ENCODE peak calls at places on chromosome 13, in ten cellular contexts. One of them, this sample, is unnamed.

GRCh38 chr13:57631607-57632275 is at the start of gene PCDH17:
- DNase-seq in left lung: peak
- DNase-seq in body of pancreas: peak
- DNase-seq in cardiac muscle cell: peak
- DNase-seq in left ventricle myocardium inferior: peak
- DNase-seq in adrenal gland: peak
- DNase-seq in vagina: no peak
- DNase-seq in breast epithelium: no peak
- DNase-seq in heart right ventricle: peak
- DNase-seq in IMR-90: no peak
- DNase-seq in this sample: no peak

GRCh38 chr13:63184693-63185092 is 1769.0 kb upstream of the PCDH20 start:
- DNase-seq in left lung: no peak
- DNase-seq in body of pancreas: no peak
- DNase-seq in cardiac muscle cell: peak
- DNase-seq in left ventricle myocardium inferior: no peak
- DNase-seq in adrenal gland: no peak
- DNase-seq in vagina: no peak
- DNase-seq in breast epithelium: no peak
- DNase-seq in heart right ventricle: no peak
- DNase-seq in IMR-90: peak
- DNase-seq in this sample: no peak

GRCh38 chr13:46655727-46656180 is 102.8 kb downstream of the LRCH1 start:
- DNase-seq in left lung: no peak
- DNase-seq in body of pancreas: no peak
- DNase-seq in cardiac muscle cell: peak
- DNase-seq in left ventricle myocardium inferior: no peak
- DNase-seq in adrenal gland: no peak
- DNase-seq in vagina: no peak
- DNase-seq in breast epithelium: peak
- DNase-seq in heart right ventricle: no peak
- DNase-seq in IMR-90: no peak
- DNase-seq in this sample: no peak

GRCh38 chr13:41562083-41562482 is 104.7 kb downstream of the RGCC start:
- DNase-seq in left lung: no peak
- DNase-seq in body of pancreas: no peak
- DNase-seq in cardiac muscle cell: peak
- DNase-seq in left ventricle myocardium inferior: peak
- DNase-seq in adrenal gland: peak
- DNase-seq in vagina: no peak
- DNase-seq in breast epithelium: peak
- DNase-seq in heart right ventricle: peak
- DNase-seq in IMR-90: peak
- DNase-seq in this sample: no peak

GRCh38 chr13:59691501-59692066 is 472.1 kb downstream of the DIAPH3 start:
- DNase-seq in left lung: no peak
- DNase-seq in body of pancreas: no peak
- DNase-seq in cardiac muscle cell: no peak
- DNase-seq in left ventricle myocardium inferior: no peak
- DNase-seq in adrenal gland: no peak
- DNase-seq in vagina: no peak
- DNase-seq in breast epithelium: no peak
- DNase-seq in heart right ventricle: no peak
- DNase-seq in IMR-90: peak
- DNase-seq in this sample: no peak

GRCh38 chr13:31807090-31807541 is 67.8 kb downstream of the RXFP2 start:
- DNase-seq in left lung: no peak
- DNase-seq in body of pancreas: no peak
- DNase-seq in cardiac muscle cell: peak
- DNase-seq in left ventricle myocardium inferior: no peak
- DNase-seq in adrenal gland: no peak
- DNase-seq in vagina: no peak
- DNase-seq in breast epithelium: no peak
- DNase-seq in heart right ventricle: no peak
- DNase-seq in IMR-90: no peak
- DNase-seq in this sample: no peak

GRCh38 chr13:108961542-108962125 is 332.2 kb downstream of the MYO16 start:
- DNase-seq in left lung: no peak
- DNase-seq in body of pancreas: no peak
- DNase-seq in cardiac muscle cell: peak
- DNase-seq in left ventricle myocardium inferior: no peak
- DNase-seq in adrenal gland: no peak
- DNase-seq in vagina: no peak
- DNase-seq in breast epithelium: no peak
- DNase-seq in heart right ventricle: no peak
- DNase-seq in IMR-90: peak
- DNase-seq in this sample: no peak

GRCh38 chr13:99614465-99614885 is 113.2 kb downstream of the TM9SF2 start:
- DNase-seq in left lung: no peak
- DNase-seq in body of pancreas: peak
- DNase-seq in cardiac muscle cell: peak
- DNase-seq in left ventricle myocardium inferior: no peak
- DNase-seq in adrenal gland: no peak
- DNase-seq in vagina: no peak
- DNase-seq in breast epithelium: peak
- DNase-seq in heart right ventricle: no peak
- DNase-seq in IMR-90: no peak
- DNase-seq in this sample: no peak

GRCh38 chr13:21053231-21053630 is 8.2 kb downstream of the LATS2 start:
- DNase-seq in left lung: no peak
- DNase-seq in body of pancreas: no peak
- DNase-seq in cardiac muscle cell: no peak
- DNase-seq in left ventricle myocardium inferior: no peak
- DNase-seq in adrenal gland: peak
- DNase-seq in vagina: no peak
- DNase-seq in breast epithelium: no peak
- DNase-seq in heart right ventricle: no peak
- DNase-seq in IMR-90: no peak
- DNase-seq in this sample: no peak

GRCh38 chr13:101639711-101640110 is 187.2 kb downstream of the ITGBL1 start:
- DNase-seq in left lung: no peak
- DNase-seq in body of pancreas: no peak
- DNase-seq in cardiac muscle cell: no peak
- DNase-seq in left ventricle myocardium inferior: no peak
- DNase-seq in adrenal gland: no peak
- DNase-seq in vagina: no peak
- DNase-seq in breast epithelium: no peak
- DNase-seq in heart right ventricle: no peak
- DNase-seq in IMR-90: no peak
- DNase-seq in this sample: no peak

GRCh38 chr13:40672310-40673060 is 6.0 kb upstream of the FOXO1 start:
- DNase-seq in left lung: no peak
- DNase-seq in body of pancreas: no peak
- DNase-seq in cardiac muscle cell: peak
- DNase-seq in left ventricle myocardium inferior: no peak
- DNase-seq in adrenal gland: no peak
- DNase-seq in vagina: no peak
- DNase-seq in breast epithelium: no peak
- DNase-seq in heart right ventricle: no peak
- DNase-seq in IMR-90: peak
- DNase-seq in this sample: no peak

GRCh38 chr13:86765462-86765861 is 905.7 kb upstream of the SLITRK5 start:
- DNase-seq in left lung: no peak
- DNase-seq in body of pancreas: no peak
- DNase-seq in cardiac muscle cell: no peak
- DNase-seq in left ventricle myocardium inferior: no peak
- DNase-seq in adrenal gland: no peak
- DNase-seq in vagina: no peak
- DNase-seq in breast epithelium: no peak
- DNase-seq in heart right ventricle: no peak
- DNase-seq in IMR-90: no peak
- DNase-seq in this sample: no peak

GRCh38 chr13:60453490-60453889 is 56.5 kb downstream of the TDRD3 start:
- DNase-seq in left lung: no peak
- DNase-seq in body of pancreas: no peak
- DNase-seq in cardiac muscle cell: no peak
- DNase-seq in left ventricle myocardium inferior: no peak
- DNase-seq in adrenal gland: no peak
- DNase-seq in vagina: no peak
- DNase-seq in breast epithelium: no peak
- DNase-seq in heart right ventricle: no peak
- DNase-seq in IMR-90: peak
- DNase-seq in this sample: no peak

GRCh38 chr13:48401480-48401879 is 11.4 kb downstream of the LPAR6 start:
- DNase-seq in left lung: no peak
- DNase-seq in body of pancreas: no peak
- DNase-seq in cardiac muscle cell: no peak
- DNase-seq in left ventricle myocardium inferior: no peak
- DNase-seq in adrenal gland: no peak
- DNase-seq in vagina: no peak
- DNase-seq in breast epithelium: no peak
- DNase-seq in heart right ventricle: no peak
- DNase-seq in IMR-90: no peak
- DNase-seq in this sample: no peak
- TF ChIP-seq CTCF in left lung: no peak
- TF ChIP-seq CTCF in body of pancreas: no peak
- TF ChIP-seq CTCF in cardiac muscle cell: no peak
- TF ChIP-seq CTCF in left ventricle myocardium inferior: no peak
- TF ChIP-seq CTCF in adrenal gland: no peak
- TF ChIP-seq CTCF in vagina: no peak
- TF ChIP-seq CTCF in breast epithelium: no peak
- TF ChIP-seq CTCF in heart right ventricle: no peak
- TF ChIP-seq CTCF in IMR-90: no peak
- TF ChIP-seq CTCF in this sample: no peak

GRCh38 chr13:43270043-43270830 is 246.9 kb downstream of the DNAJC15 start:
- DNase-seq in left lung: no peak
- DNase-seq in body of pancreas: no peak
- DNase-seq in cardiac muscle cell: peak
- DNase-seq in left ventricle myocardium inferior: no peak
- DNase-seq in adrenal gland: no peak
- DNase-seq in vagina: no peak
- DNase-seq in breast epithelium: no peak
- DNase-seq in heart right ventricle: no peak
- DNase-seq in IMR-90: peak
- DNase-seq in this sample: no peak
- H3K27ac ChIP-seq in left lung: no peak
- H3K27ac ChIP-seq in body of pancreas: peak
- H3K27ac ChIP-seq in cardiac muscle cell: peak
- H3K27ac ChIP-seq in left ventricle myocardium inferior: peak
- H3K27ac ChIP-seq in adrenal gland: peak
- H3K27ac ChIP-seq in vagina: no peak
- H3K27ac ChIP-seq in breast epithelium: no peak
- H3K27ac ChIP-seq in heart right ventricle: peak
- H3K27ac ChIP-seq in IMR-90: peak
- H3K27ac ChIP-seq in this sample: no peak

GRCh38 chr13:112768795-112769411 is 79.1 kb downstream of the ATP11A start:
- DNase-seq in left lung: peak
- DNase-seq in body of pancreas: no peak
- DNase-seq in cardiac muscle cell: no peak
- DNase-seq in left ventricle myocardium inferior: peak
- DNase-seq in adrenal gland: peak
- DNase-seq in vagina: no peak
- DNase-seq in breast epithelium: no peak
- DNase-seq in heart right ventricle: peak
- DNase-seq in IMR-90: no peak
- DNase-seq in this sample: peak
- H3K4me3 ChIP-seq in left lung: no peak
- H3K4me3 ChIP-seq in body of pancreas: no peak
- H3K4me3 ChIP-seq in cardiac muscle cell: no peak
- H3K4me3 ChIP-seq in left ventricle myocardium inferior: no peak
- H3K4me3 ChIP-seq in adrenal gland: no peak
- H3K4me3 ChIP-seq in vagina: no peak
- H3K4me3 ChIP-seq in breast epithelium: no peak
- H3K4me3 ChIP-seq in heart right ventricle: no peak
- H3K4me3 ChIP-seq in IMR-90: no peak
- H3K4me3 ChIP-seq in this sample: no peak

GRCh38 chr13:28273919-28274318 is 135.6 kb downstream of the PAN3 start:
- DNase-seq in left lung: no peak
- DNase-seq in body of pancreas: no peak
- DNase-seq in cardiac muscle cell: peak
- DNase-seq in left ventricle myocardium inferior: no peak
- DNase-seq in adrenal gland: no peak
- DNase-seq in vagina: no peak
- DNase-seq in breast epithelium: no peak
- DNase-seq in heart right ventricle: no peak
- DNase-seq in IMR-90: peak
- DNase-seq in this sample: no peak
- TF ChIP-seq CTCF in left lung: no peak
- TF ChIP-seq CTCF in body of pancreas: no peak
- TF ChIP-seq CTCF in cardiac muscle cell: no peak
- TF ChIP-seq CTCF in left ventricle myocardium inferior: no peak
- TF ChIP-seq CTCF in adrenal gland: no peak
- TF ChIP-seq CTCF in vagina: no peak
- TF ChIP-seq CTCF in breast epithelium: no peak
- TF ChIP-seq CTCF in heart right ventricle: no peak
- TF ChIP-seq CTCF in IMR-90: peak
- TF ChIP-seq CTCF in this sample: no peak

DNA sequence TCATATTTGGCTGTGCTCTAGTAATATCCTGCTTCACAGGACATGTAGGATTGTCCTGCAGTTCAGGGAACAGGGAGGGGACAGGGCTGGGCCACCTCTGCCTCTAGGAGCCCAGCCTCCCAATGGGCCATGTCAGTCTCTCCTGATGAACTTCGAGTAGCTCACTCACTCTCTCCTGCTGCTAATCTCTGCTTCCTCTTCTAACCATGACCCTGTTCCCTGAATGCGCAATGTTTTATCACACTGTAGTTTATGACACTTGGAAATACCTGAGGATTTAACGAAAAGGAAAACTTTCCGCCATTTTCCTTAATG is 9.2 kb downstream of the PARP4 start:
- DNase-seq in left lung: no peak
- DNase-seq in body of pancreas: no peak
- DNase-seq in cardiac muscle cell: no peak
- DNase-seq in left ventricle myocardium inferior: no peak
- DNase-seq in adrenal gland: no peak
- DNase-seq in vagina: no peak
- DNase-seq in breast epithelium: no peak
- DNase-seq in heart right ventricle: no peak
- DNase-seq in IMR-90: no peak
- DNase-seq in this sample: no peak
- H3K27ac ChIP-seq in left lung: no peak
- H3K27ac ChIP-seq in body of pancreas: no peak
- H3K27ac ChIP-seq in cardiac muscle cell: peak
- H3K27ac ChIP-seq in left ventricle myocardium inferior: peak
- H3K27ac ChIP-seq in adrenal gland: peak
- H3K27ac ChIP-seq in vagina: no peak
- H3K27ac ChIP-seq in breast epithelium: no peak
- H3K27ac ChIP-seq in heart right ventricle: no peak
- H3K27ac ChIP-seq in IMR-90: no peak
- H3K27ac ChIP-seq in this sample: no peak